ENCODE peak calls at places on chromosomes 16 and 17, in six cellular contexts. F, N, A, H, E and V are unnamed samples. For H3K4me1 and H3K36me3, the result is how much of the 10 kb centered on the place peaks cover.

GRCh38 chr16:3961449-3961849 is 80.9 kb upstream of the CREBBP start:
- DNase-seq in E (no peak), A (peak), N (no peak), H (no peak), F (no peak), V (no peak)

GRCh38 chr17:29039764-29040598 is 3.0 kb upstream of the PIPOX start:
- DNase-seq in F (no peak), N (no peak), A (peak), E (peak), H (no peak), V (no peak)

GRCh38 chr17:83119987-83120864 is 40.8 kb downstream of the METRNL start:
- DNase-seq in F (peak), A (no peak), H (no peak), N (peak), E (no peak), V (no peak)

GRCh38 chr16:31696968-31697743 is 169.5 kb downstream of the AHSP start:
- DNase-seq in A (peak), N (peak), F (peak), E (peak), H (no peak), V (no peak)

GRCh38 chr16:76963614-76964315 is 227.2 kb upstream of the MON1B start:
- DNase-seq in E (no peak), A (no peak), N (peak), H (no peak), F (no peak), V (no peak)

GRCh38 chr17:39084558-39084957 is 66.9 kb downstream of the PLXDC1 start:
- DNase-seq in F (no peak), H (no peak), A (no peak), E (no peak), N (no peak), V (no peak)

GRCh38 chr17:11538366-11538765 is 59.9 kb upstream of the DNAH9 start:
- DNase-seq in N (no peak), H (no peak), A (no peak), F (no peak), E (no peak), V (no peak)

GRCh38 chr16:71540-72341 is 690 bp downstream of the RHBDF1 start:
- DNase-seq in A (peak), E (peak), H (peak), N (no peak), F (no peak), V (peak)

GRCh38 chr17:8359769-8360168 is 16.7 kb downstream of the KRABD2 start:
- DNase-seq in F (no peak), E (peak), H (no peak), N (no peak), A (peak), V (no peak)

GRCh38 chr16:49986351-49987124 is 38.5 kb upstream of the CNEP1R1 start:
- DNase-seq in F (no peak), E (peak), A (peak), N (no peak), H (no peak), V (no peak)

GRCh38 chr17:80615311-80615710 is 70.7 kb downstream of the RPTOR start:
- DNase-seq in E (no peak), F (no peak), A (no peak), N (no peak), H (no peak), V (no peak)

GRCh38 chr17:1012823-1013728 is 16.1 kb downstream of the TIMM22 start:
- DNase-seq in E (no peak), F (no peak), N (no peak), A (no peak), H (no peak), V (no peak)

GRCh38 chr16:50441758-50442157 is 73.0 kb upstream of the BRD7 start:
- DNase-seq in H (no peak), F (no peak), A (no peak), N (no peak), E (no peak), V (no peak)

GRCh38 chr17:14756469-14756868 is 455.6 kb downstream of the HS3ST3B1 start:
- DNase-seq in H (no peak), A (no peak), N (no peak), F (no peak), E (no peak), V (no peak)

GRCh38 chr16:3190949-3191353 is 2.9 kb downstream of the OR1F1 start:
- DNase-seq in N (no peak), H (no peak), F (no peak), A (no peak), E (peak), V (no peak)

GRCh38 chr17:82051776-82052637 is at the start of the genes GPS1 and RFNG:
- DNase-seq in N (peak), E (peak), H (peak), F (peak), A (peak), V (peak)

GRCh38 chr17:45160505-45161287 is 979 bp upstream of the HEXIM2 start:
- DNase-seq in N (peak), F (peak), H (peak), E (peak), A (peak), V (peak)

GRCh38 chr16:15041260-15042011 is 14.4 kb downstream of the NTAN1 start:
- DNase-seq in N (no peak), H (peak), E (peak), F (peak), A (peak), V (peak)

GRCh38 chr16:56625943-56626654 is 518 bp downstream of the MT1E start:
- DNase-seq in H (peak), F (no peak), N (no peak), A (peak), E (no peak), V (no peak)

GRCh38 chr17:78525511-78526160 is 51.6 kb downstream of the DNAH17 start:
- DNase-seq in A (no peak), F (peak), E (no peak), N (no peak), H (no peak), V (peak)

GRCh38 chr16:57500578-57501111 is 14.4 kb upstream of the DOK4 start:
- DNase-seq in E (no peak), H (no peak), N (no peak), F (peak), A (no peak), V (no peak)

DNA sequence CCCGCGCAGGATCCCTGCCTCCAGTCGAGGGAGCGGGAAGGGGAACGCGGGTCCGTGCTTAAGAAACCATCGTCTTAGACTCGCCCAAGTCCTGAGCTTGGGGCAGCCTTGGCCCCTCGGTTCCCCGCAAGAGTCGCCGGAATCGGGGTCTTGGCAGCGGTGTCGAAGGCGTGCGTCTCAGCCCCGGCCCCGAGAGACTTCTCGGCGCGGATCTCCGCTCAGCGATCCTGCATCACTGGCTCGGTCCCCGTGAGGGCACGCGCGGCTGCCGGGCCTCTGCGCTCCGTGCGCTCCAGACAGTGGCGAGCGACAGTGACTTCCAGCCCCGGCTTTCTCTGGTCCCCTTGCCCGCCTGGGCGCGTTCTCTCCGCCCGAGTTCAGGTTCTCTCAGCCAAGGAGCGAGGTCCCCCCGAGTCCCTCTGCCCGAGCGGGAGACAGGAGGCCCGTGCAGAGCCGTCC is 383 bp downstream of the HS3ST3A1 start:
- DNase-seq in A (peak), H (no peak), N (no peak), F (peak), E (peak), V (no peak)
- H3K4me3 ChIP-seq in A (peak), H (peak), N (no peak), F (peak), E (peak), V (peak)

GRCh38 chr16:89367538-89368059 is 122.8 kb downstream of the ANKRD11 start:
- DNase-seq in F (no peak), H (no peak), N (no peak), E (no peak), A (no peak), V (peak)
- H3K4me1 ChIP-seq in F (under half), H (under half), N (under half), E (under half), A (half or more), V (half or more)

GRCh38 chr17:35003778-35004177 is 23.5 kb downstream of the LIG3 start:
- DNase-seq in F (no peak), A (no peak), H (no peak), E (no peak), N (no peak), V (no peak)

GRCh38 chr17:35006345-35006744 is 26.0 kb downstream of the LIG3 start:
- DNase-seq in F (no peak), A (no peak), N (no peak), H (no peak), E (no peak), V (no peak)

GRCh38 chr17:34999456-34999855 is 19.1 kb downstream of the LIG3 start:
- DNase-seq in H (no peak), N (no peak), F (no peak), A (no peak), E (no peak), V (no peak)

GRCh38 chr17:35001549-35001948 is 21.2 kb downstream of the LIG3 start:
- DNase-seq in A (peak), E (no peak), F (no peak), H (no peak), N (no peak), V (no peak)

GRCh38 chr17:35002876-35003551 is 22.7 kb downstream of the LIG3 start:
- DNase-seq in H (no peak), E (no peak), N (no peak), A (peak), F (no peak), V (no peak)
- H3K36me3 ChIP-seq in H (under half), E (half or more), N (under half), A (under half), F (half or more), V (half or more)

DNA sequence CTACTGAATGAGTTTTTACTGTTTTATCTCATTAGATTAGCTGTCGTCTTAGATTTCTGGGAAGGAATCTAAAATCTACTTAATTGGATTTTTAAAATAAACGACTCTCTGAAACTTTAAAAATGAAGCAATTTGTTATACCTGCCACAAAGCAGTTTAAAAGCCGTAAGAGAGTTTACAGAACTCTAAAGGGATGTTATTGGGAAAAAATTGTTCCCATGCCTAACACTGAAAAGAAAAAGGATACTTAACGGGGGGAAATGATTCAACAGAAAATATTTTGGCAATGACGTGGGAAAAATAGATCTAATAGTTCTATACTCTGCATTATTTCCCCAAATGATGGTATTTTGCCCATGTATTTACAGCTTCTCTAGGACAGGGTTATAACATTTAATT is 27.0 kb downstream of the ARHGAP17 start:
- DNase-seq in E (peak), F (no peak), N (no peak), A (peak), H (no peak), V (no peak)
- H3K4me3 ChIP-seq in E (no peak), F (no peak), N (no peak), A (peak), H (no peak), V (no peak)

GRCh38 chr16:82888616-82889015 is 261.8 kb downstream of the CDH13 start:
- DNase-seq in E (no peak), N (no peak), H (no peak), A (no peak), F (no peak), V (no peak)
- H3K4me1 ChIP-seq in E (under half), N (under half), H (under half), A (under half), F (under half), V (under half)

DNA sequence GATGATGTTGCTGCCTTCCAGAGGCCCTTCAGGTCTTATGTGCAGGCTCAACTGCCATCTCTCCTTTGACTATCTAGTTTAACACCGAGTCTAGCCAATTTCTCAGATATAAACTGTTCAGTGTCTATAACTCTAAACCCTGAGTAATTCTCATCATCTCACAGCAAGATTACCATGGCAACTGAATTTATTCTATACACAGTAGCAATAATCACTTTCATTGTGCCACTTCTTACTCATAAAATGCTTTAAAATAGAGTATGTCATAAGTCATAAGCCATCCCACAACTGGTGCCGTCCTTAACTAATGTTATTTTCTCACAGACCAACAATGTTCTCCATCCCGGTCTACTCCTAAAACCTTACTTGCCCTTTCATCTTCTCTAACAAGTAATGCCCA is 45.0 kb downstream of the SYNRG start:
- DNase-seq in N (no peak), F (no peak), E (no peak), H (no peak), A (peak), V (no peak)
- H3K36me3 ChIP-seq in N (under half), F (half or more), E (under half), H (under half), A (under half), V (half or more)

DNA sequence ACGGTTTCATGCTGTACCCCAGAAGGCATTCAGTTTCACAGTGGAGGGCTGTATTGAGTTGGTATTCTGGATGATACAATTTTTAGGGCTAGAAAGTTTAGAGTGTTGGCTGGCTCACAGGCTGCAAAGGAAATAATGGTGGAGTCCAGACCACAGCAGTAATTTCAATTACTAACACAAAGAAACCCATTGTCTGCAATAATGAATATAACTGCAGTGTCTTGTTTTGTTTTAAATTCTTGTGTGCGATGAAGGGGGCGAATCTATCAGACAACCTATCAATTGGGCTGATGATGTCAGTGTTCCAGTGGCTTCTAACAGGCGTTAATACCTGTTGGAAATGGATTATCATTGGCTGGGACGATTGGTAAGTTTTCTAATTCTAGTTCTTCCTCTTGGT is 1.5 kb downstream of the SP2 start:
- DNase-seq in H (no peak), E (no peak), A (peak), F (no peak), N (no peak), V (no peak)
- H3K4me3 ChIP-seq in H (no peak), E (no peak), A (peak), F (peak), N (peak), V (no peak)

DNA sequence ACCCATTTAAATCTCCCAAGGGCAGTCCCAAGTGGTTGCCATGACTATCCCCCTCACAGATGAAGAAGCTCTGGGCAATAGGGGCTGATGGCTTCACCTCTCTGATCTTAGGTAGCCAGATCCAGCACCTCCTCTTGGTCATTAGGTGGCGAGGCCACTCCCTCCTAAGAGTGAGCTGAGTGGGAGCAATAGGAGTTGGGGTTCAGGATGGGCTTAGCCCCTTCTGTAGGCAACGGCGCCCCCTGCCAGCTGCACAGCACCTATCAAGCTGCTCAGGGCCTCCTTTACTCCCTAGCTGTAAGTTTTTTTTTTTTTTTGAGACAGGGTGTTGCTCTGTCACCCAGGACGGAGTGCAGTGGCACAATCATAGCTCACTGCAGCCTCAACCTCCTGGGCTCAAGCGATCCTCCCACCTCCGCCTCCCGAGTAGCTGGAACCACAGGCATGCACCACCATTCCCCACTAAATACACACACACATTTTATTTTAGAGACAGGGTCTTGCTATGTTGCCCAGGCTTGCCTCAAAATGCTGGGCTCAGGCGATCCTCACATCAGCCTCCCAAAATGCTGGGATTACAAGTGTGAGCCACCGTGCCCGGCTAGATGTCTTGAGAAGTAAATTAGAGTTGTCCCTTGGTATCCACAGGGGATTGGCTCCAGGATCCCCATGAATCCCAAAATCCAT is 3.5 kb upstream of the RRAD start:
- DNase-seq in F (no peak), N (no peak), H (no peak), A (peak), E (no peak), V (no peak)
- H3K4me1 ChIP-seq in F (under half), N (under half), H (under half), A (under half), E (under half), V (under half)

DNA sequence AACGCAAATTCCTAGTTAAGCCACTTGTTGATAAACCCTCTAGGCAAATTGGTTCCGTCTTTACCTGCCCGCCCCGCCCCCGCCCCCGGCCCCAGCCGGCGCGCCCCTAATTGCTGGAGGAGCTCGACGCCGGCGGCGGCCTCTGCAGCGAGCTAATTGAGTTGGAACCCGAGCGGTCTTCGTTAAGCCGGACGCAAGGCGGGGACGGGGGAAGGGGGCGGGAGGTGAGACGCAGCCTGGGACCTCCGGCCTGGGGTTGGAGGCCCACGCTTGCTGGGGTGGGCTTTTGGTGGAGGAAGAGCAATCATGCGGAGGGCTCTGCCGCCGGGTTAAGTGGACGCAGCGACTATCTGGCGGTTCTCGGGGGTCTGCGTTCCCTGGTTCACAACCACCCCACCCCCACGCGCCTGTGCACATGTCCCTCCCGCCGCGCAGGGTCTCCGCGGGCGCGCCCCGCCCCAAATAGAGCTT is 12.7 kb upstream of the FOXF1 start:
- DNase-seq in A (no peak), H (no peak), N (no peak), E (no peak), F (no peak), V (no peak)
- H3K36me3 ChIP-seq in A (under half), H (under half), N (under half), E (under half), F (under half), V (under half)

GRCh38 chr17:20935740-20936139 is 107.1 kb downstream of the USP22 start:
- DNase-seq in A (peak), F (no peak), N (peak), H (no peak), E (no peak), V (no peak)
- H3K4me3 ChIP-seq in A (peak), F (no peak), N (no peak), H (no peak), E (no peak), V (no peak)